ENCODE peak calls at places on chromosomes 3 and 15, in eight cellular contexts. R, N, Y, I, Z, G, X and K are unnamed samples. For H3K4me1, the result is how much of the 10 kb centered on the place peaks cover.

GRCh38 chr15:59300618-59301139 is 72.0 kb downstream of the MYO1E start:
- DNase-seq in R (no peak), N (no peak), Y (no peak), I (no peak), Z (no peak), G (peak), X (peak), K (no peak)

GRCh38 chr15:65620833-65621232 is 905 bp upstream of the SLC24A1 start:
- DNase-seq in R (no peak), N (no peak), Y (no peak), I (no peak), Z (no peak), G (no peak), X (no peak), K (no peak)

GRCh38 chr15:78212546-78213424 is 21.6 kb downstream of the ACSBG1 start:
- DNase-seq in R (peak), N (no peak), Y (peak), I (peak), Z (no peak), G (peak), X (peak), K (peak)

GRCh38 chr15:100350434-100351226 is 8.9 kb upstream of the ADAMTS17 start:
- DNase-seq in R (no peak), N (no peak), Y (peak), I (no peak), Z (no peak), G (no peak), X (no peak), K (peak)

GRCh38 chr3:106611841-106612240 is 743.0 kb upstream of the CBLB start:
- DNase-seq in R (no peak), N (no peak), Y (peak), I (no peak), Z (no peak), G (no peak), X (no peak), K (no peak)

GRCh38 chr15:78241017-78241416 is 6.7 kb upstream of the ACSBG1 start:
- DNase-seq in R (peak), N (peak), Y (peak), I (peak), Z (peak), G (peak), X (peak), K (peak)

GRCh38 chr15:76337739-76338554 is 1.4 kb downstream of the ISL2 start:
- DNase-seq in R (no peak), N (no peak), Y (peak), I (peak), Z (peak), G (no peak), X (peak), K (no peak)

GRCh38 chr3:9339750-9340449 is 23.0 kb upstream of the THUMPD3 start:
- DNase-seq in R (no peak), N (no peak), Y (peak), I (no peak), Z (no peak), G (no peak), X (no peak), K (no peak)

GRCh38 chr3:112846764-112847163 is at the start of gene CD200R1L:
- DNase-seq in R (no peak), N (no peak), Y (no peak), I (no peak), Z (no peak), G (no peak), X (no peak), K (no peak)

GRCh38 chr3:42686832-42687650 is 1.7 kb downstream of the KLHL40 start:
- DNase-seq in R (peak), N (no peak), Y (no peak), I (no peak), Z (no peak), G (no peak), X (no peak), K (no peak)

GRCh38 chr3:123289336-123290106 is 87.8 kb downstream of the SEC22A start:
- DNase-seq in R (peak), N (no peak), Y (no peak), I (no peak), Z (no peak), G (no peak), X (peak), K (no peak)

GRCh38 chr15:85100186-85100937 is 118.7 kb downstream of the PDE8A start:
- DNase-seq in R (no peak), N (no peak), Y (peak), I (no peak), Z (no peak), G (no peak), X (no peak), K (no peak)

GRCh38 chr15:84878504-84878903 is 6.0 kb upstream of the SLC28A1 start:
- DNase-seq in R (peak), N (no peak), Y (peak), I (peak), Z (peak), G (peak), X (peak), K (peak)

GRCh38 chr15:28977377-28978010 is 91.7 kb downstream of the APBA2 start:
- DNase-seq in R (no peak), N (no peak), Y (peak), I (peak), Z (no peak), G (no peak), X (peak), K (peak)

GRCh38 chr3:138775254-138775595 is 59.5 kb downstream of the PIK3CB start:
- DNase-seq in R (no peak), N (no peak), Y (no peak), I (no peak), Z (no peak), G (no peak), X (no peak), K (peak)

GRCh38 chr3:42839616-42840015 is 30.4 kb downstream of the ACKR2 start:
- DNase-seq in R (peak), N (no peak), Y (peak), I (peak), Z (peak), G (peak), X (peak), K (peak)

GRCh38 chr3:72341943-72342342 is 506.3 kb downstream of the SHQ1 start:
- DNase-seq in R (no peak), N (no peak), Y (peak), I (no peak), Z (no peak), G (no peak), X (peak), K (no peak)

GRCh38 chr3:64667887-64668581 is 19.8 kb downstream of the ADAMTS9 start:
- DNase-seq in R (peak), N (no peak), Y (no peak), I (peak), Z (no peak), G (no peak), X (no peak), K (no peak)

GRCh38 chr15:80816049-80816653 is 37.0 kb downstream of the CEMIP start:
- DNase-seq in R (no peak), N (no peak), Y (no peak), I (no peak), Z (no peak), G (peak), X (peak), K (no peak)

GRCh38 chr15:80818996-80819395 is 39.8 kb downstream of the CEMIP start:
- DNase-seq in R (no peak), N (no peak), Y (no peak), I (no peak), Z (no peak), G (no peak), X (no peak), K (no peak)

GRCh38 chr15:80820092-80820491 is 40.9 kb downstream of the CEMIP start:
- DNase-seq in R (no peak), N (no peak), Y (no peak), I (no peak), Z (no peak), G (no peak), X (no peak), K (no peak)

GRCh38 chr15:80815076-80815475 is 35.9 kb downstream of the CEMIP start:
- DNase-seq in R (no peak), N (no peak), Y (no peak), I (no peak), Z (no peak), G (no peak), X (no peak), K (no peak)

GRCh38 chr15:80817901-80818300 is 38.7 kb downstream of the CEMIP start:
- DNase-seq in R (no peak), N (no peak), Y (no peak), I (no peak), Z (no peak), G (no peak), X (no peak), K (no peak)
- H3K4me1 ChIP-seq in R (under half), N (under half), Y (under half), I (under half), Z (under half), G (under half), X (under half), K (under half)

GRCh38 chr15:83064859-83065258 is 2.2 kb downstream of the BTBD1 start:
- DNase-seq in R (no peak), N (no peak), Y (peak), I (no peak), Z (no peak), G (no peak), X (no peak), K (peak)
- H3K4me1 ChIP-seq in R (half or more), N (half or more), Y (under half), I (under half), Z (under half), G (under half), X (under half), K (under half)

GRCh38 chr3:46285931-46286330 is 43.7 kb downstream of the CCR3 start:
- DNase-seq in R (no peak), N (no peak), Y (no peak), I (no peak), Z (no peak), G (no peak), X (no peak), K (no peak)
- H3K4me1 ChIP-seq in R (under half), N (under half), Y (under half), I (under half), Z (under half), G (under half), X (under half), K (under half)

DNA sequence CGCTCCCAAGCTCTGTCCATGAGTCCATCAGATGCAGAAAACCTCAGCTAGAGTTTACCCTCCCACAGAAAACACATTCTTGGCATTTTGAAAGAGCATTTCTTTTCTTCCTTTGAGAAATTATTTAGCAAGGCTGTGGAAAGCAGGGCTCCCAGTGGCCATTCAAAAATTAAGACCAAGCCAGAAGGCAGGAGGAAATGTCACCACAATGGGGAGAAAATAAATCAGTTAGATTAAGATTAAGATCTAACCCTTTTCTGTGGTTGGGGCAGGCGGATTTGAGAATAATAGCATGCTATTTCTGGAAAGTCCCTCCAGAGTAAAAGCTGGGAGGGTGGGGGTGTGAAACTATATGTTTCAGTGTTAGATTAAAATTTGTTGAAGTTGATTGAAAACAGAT is 20.2 kb downstream of the LRIG1 start:
- DNase-seq in R (no peak), N (no peak), Y (peak), I (no peak), Z (no peak), G (no peak), X (no peak), K (no peak)
- H3K4me1 ChIP-seq in R (half or more), N (half or more), Y (under half), I (under half), Z (half or more), G (under half), X (half or more), K (under half)

GRCh38 chr15:57302640-57303257 is 73.6 kb upstream of the CGNL1 start:
- DNase-seq in R (peak), N (no peak), Y (no peak), I (no peak), Z (no peak), G (no peak), X (no peak), K (no peak)
- H3K4me1 ChIP-seq in R (under half), N (under half), Y (under half), I (under half), Z (under half), G (under half), X (under half), K (under half)

GRCh38 chr15:70195808-70196304 is 98.1 kb upstream of the TLE3 start:
- DNase-seq in R (peak), N (peak), Y (peak), I (no peak), Z (no peak), G (no peak), X (no peak), K (peak)

GRCh38 chr15:70197945-70198361 is 100.2 kb upstream of the TLE3 start:
- DNase-seq in R (no peak), N (no peak), Y (no peak), I (no peak), Z (no peak), G (no peak), X (peak), K (no peak)

GRCh38 chr15:70197318-70197944 is 99.7 kb upstream of the TLE3 start:
- DNase-seq in R (peak), N (no peak), Y (no peak), I (no peak), Z (no peak), G (no peak), X (peak), K (peak)

GRCh38 chr15:70195171-70195807 is 97.6 kb upstream of the TLE3 start:
- DNase-seq in R (peak), N (no peak), Y (no peak), I (no peak), Z (no peak), G (no peak), X (no peak), K (peak)

DNA sequence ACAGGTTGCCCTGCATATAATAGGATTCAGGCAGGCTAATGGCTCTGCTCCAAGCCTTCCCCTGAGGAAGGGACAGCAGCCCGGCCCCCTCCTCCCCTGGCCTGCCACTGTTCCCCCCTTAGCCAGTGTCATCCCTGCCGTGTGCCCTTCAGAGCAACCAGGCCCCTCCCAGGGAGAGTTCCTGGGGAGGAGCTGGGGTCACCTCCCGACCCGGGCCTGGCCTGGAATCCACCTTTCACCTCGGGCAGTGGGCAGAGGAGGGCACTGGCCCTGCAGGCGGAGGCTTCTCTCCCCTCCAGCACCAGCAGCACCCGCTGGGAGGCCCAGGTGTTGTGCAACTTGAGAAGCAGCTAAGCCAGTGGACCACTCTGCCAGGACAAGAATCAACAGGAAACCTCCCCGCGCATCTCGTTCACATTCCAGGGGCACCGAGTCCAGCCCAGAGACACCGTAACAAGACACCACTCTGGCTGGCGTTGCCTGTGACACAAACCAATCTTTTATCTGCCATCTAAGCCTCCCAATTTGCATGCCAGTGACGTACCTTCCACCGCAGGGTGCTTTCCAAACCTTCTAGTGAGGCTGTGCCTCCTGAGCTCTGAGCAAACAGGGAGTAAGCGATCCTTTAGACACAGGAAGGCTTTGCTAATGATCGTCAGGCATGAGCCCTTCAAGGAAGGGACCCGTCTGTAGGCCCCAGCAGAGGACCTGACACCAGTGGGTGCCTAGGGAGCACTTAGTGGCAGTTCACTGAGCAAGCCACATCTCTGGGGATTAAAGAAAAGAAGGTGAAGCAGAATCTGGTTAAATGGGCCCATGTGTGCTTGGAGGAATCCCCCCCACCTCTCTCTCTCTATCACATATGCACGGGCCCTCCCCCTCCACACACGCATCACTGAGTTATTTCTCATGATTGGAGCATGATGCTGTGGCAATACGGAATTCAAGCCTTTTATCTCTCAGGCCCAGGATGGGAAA is 98.9 kb upstream of the TLE3 start:
- DNase-seq in R (peak), N (no peak), Y (peak), I (peak), Z (peak), G (no peak), X (peak), K (peak)
- H3K4me1 ChIP-seq in R (under half), N (under half), Y (under half), I (under half), Z (under half), G (under half), X (under half), K (under half)

DNA sequence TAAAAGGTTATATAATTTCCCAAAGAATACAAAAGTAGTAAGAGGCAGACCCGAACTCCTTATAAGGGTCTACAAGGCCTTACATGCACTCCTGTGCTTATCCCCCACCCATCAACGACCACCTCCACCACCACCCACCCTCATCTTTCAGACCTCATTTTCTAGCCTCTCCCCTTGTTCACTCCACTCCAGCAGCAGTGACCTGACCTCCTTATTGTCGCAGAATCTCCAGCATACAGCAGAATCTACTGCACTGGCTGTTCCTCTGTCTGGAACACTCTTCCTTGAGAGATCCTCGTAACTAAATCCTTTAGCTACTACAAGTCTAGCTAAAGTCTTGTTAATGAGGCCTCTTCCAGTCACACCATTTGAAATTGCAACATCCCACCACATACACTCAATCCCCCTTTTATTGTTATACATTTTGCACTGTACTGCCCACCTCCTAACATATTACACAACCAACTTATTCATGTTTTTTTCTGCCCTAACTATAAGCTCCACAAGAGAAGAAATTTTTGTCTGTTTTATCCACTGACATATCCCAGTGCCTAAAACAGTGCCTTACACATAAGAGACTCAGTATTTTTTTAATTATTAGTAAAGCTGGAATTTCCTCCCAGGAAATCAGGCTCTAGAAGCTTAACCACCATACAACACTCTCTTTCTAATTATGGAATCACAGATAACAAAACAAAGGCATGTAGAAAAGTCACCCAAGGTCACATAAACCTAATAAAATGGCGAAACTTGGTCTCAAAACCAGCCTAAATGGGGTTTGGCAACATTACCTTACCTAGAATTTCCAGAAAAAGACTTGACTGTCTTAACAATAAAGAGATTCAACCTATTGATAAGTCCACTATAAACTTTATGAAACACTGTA is 40.2 kb downstream of the ZNF148 start:
- DNase-seq in R (no peak), N (no peak), Y (no peak), I (no peak), Z (no peak), G (no peak), X (no peak), K (no peak)
- H3K4me1 ChIP-seq in R (under half), N (under half), Y (under half), I (under half), Z (under half), G (under half), X (under half), K (under half)

GRCh38 chr3:130293247-130293646 is 52.2 kb upstream of the COL6A5 start:
- DNase-seq in R (no peak), N (no peak), Y (no peak), I (no peak), Z (no peak), G (no peak), X (no peak), K (no peak)
- H3K4me1 ChIP-seq in R (under half), N (under half), Y (under half), I (under half), Z (under half), G (under half), X (under half), K (under half)

GRCh38 chr3:128623762-128624176 is 26.8 kb downstream of the RPN1 start:
- DNase-seq in R (peak), N (no peak), Y (no peak), I (no peak), Z (no peak), G (no peak), X (no peak), K (no peak)
- H3K4me1 ChIP-seq in R (under half), N (under half), Y (under half), I (under half), Z (under half), G (under half), X (under half), K (under half)